ENCODE peak calls at places on chromosomes 12 and 14, in five cellular contexts. J is HCT116, H is retina, M is NB4, P is A549. F is an unnamed sample.

GRCh38 chr14:25237845-25238244 is 187.9 kb upstream of the STXBP6 start:
- DNase-seq in J (no peak), H (peak), M (peak), P (peak), F (peak)

GRCh38 chr14:21467620-21468019 is 9.1 kb downstream of the RAB2B start:
- DNase-seq in J (no peak), H (no peak), M (no peak), P (no peak), F (peak)

GRCh38 chr14:65997350-65997749 is 488.8 kb upstream of the CCDC196 start:
- DNase-seq in J (no peak), H (no peak), M (no peak), P (no peak), F (no peak)

GRCh38 chr14:91957876-91958313 is 10.4 kb upstream of the FBLN5 start:
- DNase-seq in J (no peak), H (no peak), M (no peak), P (no peak), F (no peak)

GRCh38 chr12:108457006-108457733 is 57.9 kb upstream of the FICD start:
- DNase-seq in J (peak), H (peak), M (peak), P (peak), F (peak)

GRCh38 chr12:95590775-95591174 is 39.5 kb upstream of the USP44 start:
- DNase-seq in J (no peak), H (no peak), M (no peak), P (no peak), F (no peak)

GRCh38 chr12:53996188-53996885 is 3.6 kb upstream of the HOXC9 start:
- DNase-seq in J (no peak), H (no peak), M (no peak), P (no peak), F (no peak)

GRCh38 chr14:99522025-99522401 is 40.8 kb downstream of the CCNK start:
- DNase-seq in J (no peak), H (no peak), M (no peak), P (no peak), F (no peak)

GRCh38 chr12:53561590-53561953 is 54.3 kb upstream of the NPFF start:
- DNase-seq in J (peak), H (no peak), M (no peak), P (peak), F (peak)

GRCh38 chr14:46819117-46819516 is 167.5 kb upstream of the RPL10L start:
- DNase-seq in J (no peak), H (no peak), M (no peak), P (no peak), F (no peak)

GRCh38 chr12:80041691-80042090 is 57.6 kb upstream of the OTOGL start:
- DNase-seq in J (no peak), H (no peak), M (no peak), P (no peak), F (no peak)

GRCh38 chr14:44873536-44873935 is 88.2 kb downstream of the KLHL28 start:
- DNase-seq in J (no peak), H (no peak), M (no peak), P (no peak), F (no peak)

F was measured in dermis microvascular lymphatic vessel endothelial cell.